ENCODE peak calls at places on chromosomes 16 and 17, in nine cellular contexts. One of them, this sample, is unnamed.

GRCh38 chr16:31071861-31072260 is 2.2 kb downstream of the ZNF668 start:
- DNase-seq in A549: no peak
- DNase-seq in breast epithelium: no peak
- DNase-seq in right lobe of liver: no peak
- DNase-seq in heart left ventricle: no peak
- DNase-seq in Peyer's patch: no peak
- DNase-seq in stomach: no peak
- DNase-seq in adrenal gland: no peak
- DNase-seq in lower leg skin: no peak
- DNase-seq in this sample: no peak

GRCh38 chr17:81306898-81307510 is 11.9 kb upstream of the SLC38A10 start:
- DNase-seq in Peyer's patch: no peak
- DNase-seq in heart left ventricle: no peak
- DNase-seq in stomach: no peak
- DNase-seq in breast epithelium: no peak
- DNase-seq in A549: peak
- DNase-seq in adrenal gland: no peak
- DNase-seq in right lobe of liver: no peak
- DNase-seq in lower leg skin: no peak
- DNase-seq in this sample: no peak

GRCh38 chr16:138049-138417 is 440 bp downstream of the NPRL3 start:
- DNase-seq in stomach: no peak
- DNase-seq in Peyer's patch: no peak
- DNase-seq in right lobe of liver: no peak
- DNase-seq in breast epithelium: no peak
- DNase-seq in A549: no peak
- DNase-seq in heart left ventricle: no peak
- DNase-seq in lower leg skin: no peak
- DNase-seq in adrenal gland: no peak
- DNase-seq in this sample: peak

GRCh38 chr16:29649560-29650494 is 13.2 kb upstream of the SPN start:
- DNase-seq in stomach: no peak
- DNase-seq in Peyer's patch: no peak
- DNase-seq in lower leg skin: no peak
- DNase-seq in right lobe of liver: no peak
- DNase-seq in A549: no peak
- DNase-seq in breast epithelium: no peak
- DNase-seq in heart left ventricle: no peak
- DNase-seq in adrenal gland: no peak
- DNase-seq in this sample: no peak

GRCh38 chr16:84228321-84228838 is 11.4 kb downstream of the KCNG4 start:
- DNase-seq in Peyer's patch: no peak
- DNase-seq in A549: peak
- DNase-seq in adrenal gland: peak
- DNase-seq in heart left ventricle: peak
- DNase-seq in lower leg skin: peak
- DNase-seq in right lobe of liver: no peak
- DNase-seq in breast epithelium: no peak
- DNase-seq in stomach: no peak
- DNase-seq in this sample: no peak

GRCh38 chr17:40399185-40399584 is 18.5 kb downstream of the TOP2A start:
- DNase-seq in right lobe of liver: no peak
- DNase-seq in A549: peak
- DNase-seq in adrenal gland: no peak
- DNase-seq in Peyer's patch: no peak
- DNase-seq in lower leg skin: no peak
- DNase-seq in heart left ventricle: no peak
- DNase-seq in breast epithelium: no peak
- DNase-seq in stomach: no peak
- DNase-seq in this sample: peak

GRCh38 chr17:82356028-82356427 is 3.0 kb upstream of the TEX19 start:
- DNase-seq in breast epithelium: peak
- DNase-seq in Peyer's patch: no peak
- DNase-seq in lower leg skin: no peak
- DNase-seq in right lobe of liver: no peak
- DNase-seq in stomach: peak
- DNase-seq in heart left ventricle: no peak
- DNase-seq in A549: no peak
- DNase-seq in adrenal gland: no peak
- DNase-seq in this sample: no peak

GRCh38 chr17:2949469-2950044 is 113.8 kb downstream of the OR1D5 start:
- DNase-seq in right lobe of liver: peak
- DNase-seq in lower leg skin: peak
- DNase-seq in A549: peak
- DNase-seq in Peyer's patch: no peak
- DNase-seq in breast epithelium: peak
- DNase-seq in heart left ventricle: no peak
- DNase-seq in adrenal gland: peak
- DNase-seq in stomach: peak
- DNase-seq in this sample: no peak

GRCh38 chr17:45855691-45856315 is 11.1 kb downstream of the SPPL2C start:
- DNase-seq in breast epithelium: no peak
- DNase-seq in right lobe of liver: no peak
- DNase-seq in stomach: no peak
- DNase-seq in A549: no peak
- DNase-seq in Peyer's patch: no peak
- DNase-seq in adrenal gland: no peak
- DNase-seq in lower leg skin: no peak
- DNase-seq in heart left ventricle: no peak
- DNase-seq in this sample: no peak

GRCh38 chr17:74449306-74449705 is 17.1 kb upstream of the CD300A start:
- DNase-seq in A549: no peak
- DNase-seq in right lobe of liver: no peak
- DNase-seq in heart left ventricle: no peak
- DNase-seq in Peyer's patch: no peak
- DNase-seq in lower leg skin: no peak
- DNase-seq in breast epithelium: no peak
- DNase-seq in adrenal gland: no peak
- DNase-seq in stomach: no peak
- DNase-seq in this sample: no peak

GRCh38 chr16:84683691-84684591 is 15.9 kb upstream of the USP10 start:
- DNase-seq in stomach: no peak
- DNase-seq in breast epithelium: peak
- DNase-seq in Peyer's patch: no peak
- DNase-seq in adrenal gland: no peak
- DNase-seq in right lobe of liver: no peak
- DNase-seq in lower leg skin: no peak
- DNase-seq in A549: no peak
- DNase-seq in heart left ventricle: no peak
- DNase-seq in this sample: no peak

GRCh38 chr16:80346160-80346632 is 194.6 kb upstream of the DYNLRB2 start:
- DNase-seq in adrenal gland: no peak
- DNase-seq in breast epithelium: no peak
- DNase-seq in lower leg skin: no peak
- DNase-seq in stomach: no peak
- DNase-seq in Peyer's patch: no peak
- DNase-seq in right lobe of liver: no peak
- DNase-seq in heart left ventricle: no peak
- DNase-seq in A549: no peak
- DNase-seq in this sample: no peak

GRCh38 chr17:9700754-9701476 is 55.6 kb downstream of the USP43 start:
- DNase-seq in adrenal gland: no peak
- DNase-seq in heart left ventricle: no peak
- DNase-seq in breast epithelium: no peak
- DNase-seq in Peyer's patch: no peak
- DNase-seq in lower leg skin: no peak
- DNase-seq in stomach: no peak
- DNase-seq in right lobe of liver: no peak
- DNase-seq in A549: no peak
- DNase-seq in this sample: no peak

GRCh38 chr16:68520649-68521086 is 18.4 kb upstream of the ZFP90 start:
- DNase-seq in heart left ventricle: peak
- DNase-seq in adrenal gland: peak
- DNase-seq in lower leg skin: peak
- DNase-seq in breast epithelium: peak
- DNase-seq in stomach: peak
- DNase-seq in right lobe of liver: peak
- DNase-seq in Peyer's patch: peak
- DNase-seq in A549: peak
- DNase-seq in this sample: peak
- TF ChIP-seq POLR2A in heart left ventricle: no peak
- TF ChIP-seq POLR2A in adrenal gland: no peak
- TF ChIP-seq POLR2A in lower leg skin: no peak
- TF ChIP-seq POLR2A in breast epithelium: no peak
- TF ChIP-seq POLR2A in stomach: no peak
- TF ChIP-seq POLR2A in right lobe of liver: no peak
- TF ChIP-seq POLR2A in Peyer's patch: no peak
- TF ChIP-seq POLR2A in A549: no peak
- TF ChIP-seq POLR2A in this sample: no peak

DNA sequence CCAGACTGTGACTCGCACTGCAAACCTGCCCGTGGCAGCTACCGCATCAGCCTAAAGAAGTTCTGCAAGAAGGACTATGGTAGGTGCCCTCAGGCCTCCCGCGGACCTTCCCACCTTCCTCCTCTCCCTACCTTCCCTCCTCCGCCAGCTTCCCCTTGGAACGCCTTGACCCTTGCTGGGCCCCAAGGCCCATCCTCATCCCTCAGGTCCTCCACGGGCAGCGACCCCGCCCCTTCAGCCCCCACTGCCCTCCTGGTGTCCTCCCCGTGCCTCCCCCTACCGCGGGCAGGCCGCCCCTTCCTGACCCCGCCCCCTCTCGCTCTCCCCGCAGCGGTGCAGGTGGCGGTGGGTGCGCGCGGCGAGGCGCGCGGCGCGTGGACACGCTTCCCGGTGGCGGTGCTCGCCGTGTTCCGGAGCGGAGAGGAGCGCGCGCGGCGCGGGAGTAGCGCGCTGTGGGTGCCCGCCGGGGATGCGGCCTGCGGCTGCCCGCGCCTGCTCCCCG is 1.5 kb upstream of the TBC1D24 start:
- DNase-seq in adrenal gland: no peak
- DNase-seq in heart left ventricle: no peak
- DNase-seq in A549: no peak
- DNase-seq in Peyer's patch: no peak
- DNase-seq in right lobe of liver: no peak
- DNase-seq in stomach: no peak
- DNase-seq in breast epithelium: no peak
- DNase-seq in lower leg skin: no peak
- DNase-seq in this sample: no peak
- TF ChIP-seq POLR2A in adrenal gland: no peak
- TF ChIP-seq POLR2A in heart left ventricle: no peak
- TF ChIP-seq POLR2A in A549: no peak
- TF ChIP-seq POLR2A in Peyer's patch: no peak
- TF ChIP-seq POLR2A in right lobe of liver: no peak
- TF ChIP-seq POLR2A in stomach: no peak
- TF ChIP-seq POLR2A in breast epithelium: no peak
- TF ChIP-seq POLR2A in lower leg skin: no peak
- TF ChIP-seq POLR2A in this sample: no peak

DNA sequence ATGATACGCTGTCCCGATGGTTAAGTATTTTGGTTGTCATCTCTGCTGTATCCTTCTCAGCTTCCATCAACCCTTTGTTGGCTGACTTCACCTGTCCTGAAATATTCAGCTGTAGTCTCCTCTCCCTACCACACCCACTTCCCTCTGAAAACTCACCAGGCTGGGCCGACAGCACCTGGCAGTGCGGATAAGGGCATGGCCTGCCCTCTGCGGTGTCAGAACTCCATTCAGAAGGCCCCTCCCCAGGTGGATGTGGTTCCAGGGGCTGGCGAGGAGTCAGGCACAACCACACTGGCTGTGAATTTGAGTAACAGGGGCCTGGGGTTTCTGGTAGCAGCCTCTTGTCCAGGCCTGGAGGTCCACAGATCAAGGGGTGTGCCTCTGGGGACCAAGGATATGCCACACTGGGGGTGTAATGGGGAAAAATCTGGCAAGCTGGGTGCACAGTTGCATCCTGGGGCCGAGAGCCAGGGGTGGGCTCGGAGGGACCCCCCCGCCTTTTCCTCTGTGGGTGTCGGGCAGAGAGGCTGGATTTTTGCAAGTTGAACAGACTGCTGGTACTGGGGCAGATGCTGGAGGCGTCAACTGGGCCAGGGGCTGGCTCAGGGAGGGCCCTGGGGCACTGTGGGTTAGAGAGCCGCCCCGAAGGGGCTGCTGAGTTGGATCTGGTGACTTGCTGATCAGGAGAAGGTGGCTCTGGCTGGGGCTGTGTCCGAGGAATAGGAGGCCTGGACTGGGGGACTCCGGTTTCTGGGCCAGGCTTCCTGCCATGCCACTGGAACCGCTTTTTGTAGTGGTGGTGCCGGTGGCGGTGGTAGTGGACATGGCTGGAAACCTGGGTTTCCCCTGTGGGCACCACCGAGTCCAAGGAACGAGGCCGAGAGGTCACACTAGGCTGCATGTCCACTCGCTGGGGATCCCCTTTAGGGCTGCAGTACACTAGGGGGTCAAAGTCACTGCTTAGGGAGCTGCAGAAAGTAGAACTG is 5.6 kb upstream of the SUPT4H1 start:
- DNase-seq in heart left ventricle: no peak
- DNase-seq in Peyer's patch: no peak
- DNase-seq in A549: no peak
- DNase-seq in right lobe of liver: no peak
- DNase-seq in adrenal gland: no peak
- DNase-seq in stomach: no peak
- DNase-seq in lower leg skin: no peak
- DNase-seq in breast epithelium: no peak
- DNase-seq in this sample: no peak
- TF ChIP-seq POLR2A in heart left ventricle: no peak
- TF ChIP-seq POLR2A in Peyer's patch: no peak
- TF ChIP-seq POLR2A in A549: no peak
- TF ChIP-seq POLR2A in right lobe of liver: no peak
- TF ChIP-seq POLR2A in adrenal gland: no peak
- TF ChIP-seq POLR2A in stomach: no peak
- TF ChIP-seq POLR2A in lower leg skin: no peak
- TF ChIP-seq POLR2A in breast epithelium: no peak
- TF ChIP-seq POLR2A in this sample: no peak

GRCh38 chr17:14464741-14465140 is 163.9 kb downstream of the HS3ST3B1 start:
- DNase-seq in A549: no peak
- DNase-seq in right lobe of liver: no peak
- DNase-seq in Peyer's patch: no peak
- DNase-seq in lower leg skin: no peak
- DNase-seq in adrenal gland: no peak
- DNase-seq in stomach: no peak
- DNase-seq in heart left ventricle: no peak
- DNase-seq in breast epithelium: no peak
- DNase-seq in this sample: no peak

GRCh38 chr17:14459955-14460354 is 159.1 kb downstream of the HS3ST3B1 start:
- DNase-seq in Peyer's patch: no peak
- DNase-seq in right lobe of liver: no peak
- DNase-seq in A549: no peak
- DNase-seq in lower leg skin: no peak
- DNase-seq in breast epithelium: no peak
- DNase-seq in stomach: no peak
- DNase-seq in adrenal gland: no peak
- DNase-seq in heart left ventricle: no peak
- DNase-seq in this sample: no peak

GRCh38 chr17:14461131-14461530 is 160.2 kb downstream of the HS3ST3B1 start:
- DNase-seq in A549: no peak
- DNase-seq in heart left ventricle: no peak
- DNase-seq in breast epithelium: no peak
- DNase-seq in stomach: no peak
- DNase-seq in adrenal gland: no peak
- DNase-seq in right lobe of liver: no peak
- DNase-seq in lower leg skin: no peak
- DNase-seq in Peyer's patch: no peak
- DNase-seq in this sample: no peak

GRCh38 chr17:14458724-14459123 is 157.8 kb downstream of the HS3ST3B1 start:
- DNase-seq in A549: no peak
- DNase-seq in heart left ventricle: no peak
- DNase-seq in stomach: no peak
- DNase-seq in right lobe of liver: no peak
- DNase-seq in breast epithelium: no peak
- DNase-seq in adrenal gland: no peak
- DNase-seq in lower leg skin: no peak
- DNase-seq in Peyer's patch: no peak
- DNase-seq in this sample: no peak

GRCh38 chr17:14460502-14460901 is 159.6 kb downstream of the HS3ST3B1 start:
- DNase-seq in heart left ventricle: no peak
- DNase-seq in stomach: no peak
- DNase-seq in right lobe of liver: no peak
- DNase-seq in breast epithelium: no peak
- DNase-seq in lower leg skin: no peak
- DNase-seq in Peyer's patch: no peak
- DNase-seq in A549: no peak
- DNase-seq in adrenal gland: no peak
- DNase-seq in this sample: no peak
- TF ChIP-seq POLR2A in heart left ventricle: no peak
- TF ChIP-seq POLR2A in stomach: no peak
- TF ChIP-seq POLR2A in right lobe of liver: no peak
- TF ChIP-seq POLR2A in breast epithelium: no peak
- TF ChIP-seq POLR2A in lower leg skin: no peak
- TF ChIP-seq POLR2A in Peyer's patch: no peak
- TF ChIP-seq POLR2A in A549: no peak
- TF ChIP-seq POLR2A in adrenal gland: no peak
- TF ChIP-seq POLR2A in this sample: no peak